ENCODE peak calls at places on chromosome 2, in six cellular contexts. C, X, B, L, D and E are unnamed samples.

GRCh38 chr2:240989451-240990265 is 8.8 kb upstream of the SNED1 start:
- DNase-seq in C (no peak), X (no peak), B (no peak), L (peak), D (peak), E (no peak)

GRCh38 chr2:189633392-189633811 is 27.9 kb upstream of the ASNSD1 start:
- DNase-seq in C (peak), X (no peak), B (no peak), L (no peak), D (no peak), E (no peak)

GRCh38 chr2:219314804-219315468 is 5.7 kb upstream of the PTPRN start:
- DNase-seq in C (peak), X (no peak), B (peak), L (no peak), D (no peak), E (no peak)

GRCh38 chr2:178317807-178318206 is 123.5 kb downstream of the OSBPL6 start:
- DNase-seq in C (no peak), X (no peak), B (no peak), L (no peak), D (no peak), E (no peak)

GRCh38 chr2:28419003-28419704 is 26.5 kb downstream of the FOSL2 start:
- DNase-seq in C (no peak), X (no peak), B (peak), L (no peak), D (no peak), E (no peak)

GRCh38 chr2:232931636-232932035 is 61.6 kb downstream of the SNORC start:
- DNase-seq in C (no peak), X (no peak), B (no peak), L (no peak), D (no peak), E (no peak)

GRCh38 chr2:179235463-179236108 is 29.0 kb downstream of the SESTD1 start:
- DNase-seq in C (no peak), X (no peak), B (peak), L (no peak), D (no peak), E (no peak)

GRCh38 chr2:224084266-224084892 is 45.3 kb upstream of the SERPINE2 start:
- DNase-seq in C (peak), X (no peak), B (no peak), L (no peak), D (no peak), E (no peak)

GRCh38 chr2:61833971-61834370 is 19.9 kb downstream of the FAM161A start:
- DNase-seq in C (no peak), X (no peak), B (no peak), L (no peak), D (no peak), E (no peak)

GRCh38 chr2:45736757-45737704 is 85.6 kb downstream of the PRKCE start:
- DNase-seq in C (no peak), X (no peak), B (no peak), L (no peak), D (no peak), E (no peak)

GRCh38 chr2:236674238-236674637 is 104.6 kb downstream of the ACKR3 start:
- DNase-seq in C (no peak), X (peak), B (no peak), L (no peak), D (no peak), E (no peak)

GRCh38 chr2:136110528-136110927 is 7.4 kb downstream of the CXCR4 start:
- DNase-seq in C (no peak), X (no peak), B (no peak), L (no peak), D (no peak), E (no peak)

GRCh38 chr2:220847587-220847986 is 724.5 kb downstream of the EPHA4 start:
- DNase-seq in C (peak), X (no peak), B (peak), L (no peak), D (no peak), E (no peak)

GRCh38 chr2:5748941-5749731 is 57.0 kb downstream of the SOX11 start:
- DNase-seq in C (no peak), X (no peak), B (no peak), L (no peak), D (no peak), E (peak)

GRCh38 chr2:18814387-18814786 is 225.0 kb upstream of the NT5C1B start:
- DNase-seq in C (peak), X (no peak), B (peak), L (no peak), D (no peak), E (no peak)

GRCh38 chr2:180311-180710 is 83.5 kb downstream of the SH3YL1 start:
- DNase-seq in C (no peak), X (no peak), B (no peak), L (no peak), D (no peak), E (no peak)